ENCODE peak calls at places on chromosomes 7 and 10, in seven cellular contexts. O is thoracic aorta; H is aorta; E is AG04450; I is psoas muscle; J is HepG2; B is CD8-positive, alpha-beta memory T cell. W is an unnamed sample. For H3K27me3, the result is how much of the 10 kb centered on the place peaks cover.

GRCh38 chr7:24441331-24442059 is 131.8 kb upstream of the PALS2 start:
- DNase-seq in O (no peak), H (no peak), E (no peak), I (no peak), J (no peak), B (no peak), W (no peak)

GRCh38 chr7:34762769-34763168 is 104.8 kb downstream of the NPSR1 start:
- DNase-seq in O (no peak), H (no peak), E (no peak), I (no peak), J (no peak), B (no peak), W (no peak)

GRCh38 chr7:155804897-155805825 is 7.1 kb downstream of the SHH start:
- DNase-seq in O (no peak), H (peak), E (no peak), I (no peak), J (no peak), B (no peak), W (peak)

GRCh38 chr10:115141254-115141653 is 48.1 kb downstream of the ATRNL1 start:
- DNase-seq in O (no peak), H (no peak), E (no peak), I (no peak), J (no peak), B (no peak), W (no peak)

GRCh38 chr10:98417973-98418372 is 3.0 kb upstream of the PYROXD2 start:
- DNase-seq in O (no peak), H (no peak), E (no peak), I (no peak), J (no peak), B (no peak), W (no peak)

GRCh38 chr7:874036-874749 is 2.2 kb upstream of the GET4 start:
- DNase-seq in O (no peak), H (no peak), E (no peak), I (no peak), J (no peak), B (no peak), W (no peak)

GRCh38 chr10:14241196-14241595 is 89.5 kb downstream of the FRMD4A start:
- DNase-seq in O (no peak), H (no peak), E (no peak), I (no peak), J (no peak), B (no peak), W (no peak)

GRCh38 chr7:139118803-139119485 is 9.4 kb upstream of the ZC3HAV1 start:
- DNase-seq in O (no peak), H (no peak), E (no peak), I (no peak), J (no peak), B (no peak), W (peak)

GRCh38 chr10:116838143-116838725 is 11.1 kb upstream of the ENO4 start:
- DNase-seq in O (no peak), H (no peak), E (no peak), I (no peak), J (peak), B (no peak), W (no peak)

GRCh38 chr10:70619271-70620019 is 16.9 kb upstream of the PRF1 start:
- DNase-seq in O (no peak), H (no peak), E (no peak), I (no peak), J (no peak), B (no peak), W (no peak)

GRCh38 chr7:132577206-132578049 is 1.2 kb upstream of the PLXNA4 start:
- DNase-seq in O (peak), H (peak), E (no peak), I (peak), J (no peak), B (no peak), W (no peak)

GRCh38 chr10:80684217-80684616 is 146.5 kb downstream of the SH2D4B start:
- DNase-seq in O (no peak), H (no peak), E (no peak), I (no peak), J (no peak), B (no peak), W (no peak)

GRCh38 chr7:107809179-107809578 is 6.2 kb upstream of the SLC26A3 start:
- DNase-seq in O (no peak), H (no peak), E (no peak), I (no peak), J (no peak), B (no peak), W (no peak)

GRCh38 chr10:90222372-90222771 is 521.0 kb downstream of the KIF20B start:
- DNase-seq in O (no peak), H (no peak), E (peak), I (no peak), J (no peak), B (no peak), W (no peak)

GRCh38 chr10:48549236-48549635 is 55.6 kb downstream of the ARHGAP22 start:
- DNase-seq in O (no peak), H (no peak), E (no peak), I (no peak), J (no peak), B (no peak), W (no peak)

GRCh38 chr7:47191876-47192291 is 390.0 kb downstream of the TNS3 start:
- DNase-seq in O (no peak), H (peak), E (no peak), I (no peak), J (peak), B (no peak), W (no peak)

GRCh38 chr7:127393370-127394058 is 1.0 kb upstream of the ZNF800 start:
- DNase-seq in O (no peak), H (no peak), E (no peak), I (peak), J (no peak), B (no peak), W (no peak)

GRCh38 chr7:20330797-20331230 is at the start of gene ITGB8:
- DNase-seq in O (no peak), H (no peak), E (no peak), I (peak), J (no peak), B (no peak), W (no peak)

GRCh38 chr10:118694848-118695247 is 59.9 kb downstream of the CACUL1 start:
- DNase-seq in O (no peak), H (no peak), E (peak), I (no peak), J (no peak), B (no peak), W (no peak)

GRCh38 chr10:50987934-50988333 is 86.4 kb upstream of the PRKG1 start:
- DNase-seq in O (no peak), H (no peak), E (no peak), I (no peak), J (no peak), B (no peak), W (no peak)

GRCh38 chr10:50992356-50992866 is 81.9 kb upstream of the PRKG1 start:
- DNase-seq in O (no peak), H (peak), E (no peak), I (peak), J (no peak), B (no peak), W (no peak)

GRCh38 chr10:50991496-50992355 is 82.6 kb upstream of the PRKG1 start:
- DNase-seq in O (no peak), H (peak), E (no peak), I (peak), J (no peak), B (no peak), W (no peak)

GRCh38 chr10:50990568-50991495 is 83.5 kb upstream of the PRKG1 start:
- DNase-seq in O (peak), H (peak), E (peak), I (peak), J (no peak), B (no peak), W (no peak)

GRCh38 chr10:50988792-50989191 is 85.5 kb upstream of the PRKG1 start:
- DNase-seq in O (no peak), H (no peak), E (no peak), I (no peak), J (no peak), B (no peak), W (no peak)
- H3K27me3 ChIP-seq in O (under half), H (under half), E (under half), I (under half), J (under half), B (under half), W (under half)

DNA sequence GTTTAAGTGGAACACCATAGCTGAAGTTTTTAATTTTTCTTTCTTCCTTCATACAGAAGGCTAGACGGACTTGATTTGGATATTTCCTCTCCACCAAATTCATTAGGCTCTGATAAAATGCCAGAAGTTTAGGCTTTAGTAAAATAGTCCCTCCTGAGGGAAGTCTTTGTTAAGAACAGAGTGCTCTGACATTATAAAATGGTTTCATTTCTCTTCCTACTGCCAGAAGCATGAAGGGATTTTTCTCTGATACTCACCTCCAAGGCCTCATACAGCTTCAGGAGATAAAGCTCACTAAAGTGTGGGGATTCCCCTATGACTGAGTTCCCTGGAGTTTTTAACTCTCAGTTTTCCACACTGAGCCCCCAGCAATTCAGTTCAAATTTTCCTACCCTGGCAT is 1489.6 kb downstream of the REEP3 start:
- DNase-seq in O (no peak), H (no peak), E (no peak), I (no peak), J (no peak), B (no peak), W (no peak)
- H3K4me3 ChIP-seq in O (no peak), H (no peak), E (no peak), I (no peak), J (no peak), B (no peak), W (no peak)

GRCh38 chr7:157791666-157792065 is 454.9 kb downstream of the DNAJB6 start:
- DNase-seq in O (no peak), H (no peak), E (no peak), I (no peak), J (no peak), B (no peak), W (no peak)
- H3K27me3 ChIP-seq in O (under half), H (under half), E (under half), I (under half), J (under half), B (under half), W (under half)

GRCh38 chr7:29375641-29376562 is 181.3 kb downstream of the CHN2 start:
- DNase-seq in O (no peak), H (no peak), E (no peak), I (no peak), J (peak), B (no peak), W (no peak)
- H3K4me3 ChIP-seq in O (no peak), H (no peak), E (no peak), I (no peak), J (no peak), B (no peak), W (no peak)

DNA sequence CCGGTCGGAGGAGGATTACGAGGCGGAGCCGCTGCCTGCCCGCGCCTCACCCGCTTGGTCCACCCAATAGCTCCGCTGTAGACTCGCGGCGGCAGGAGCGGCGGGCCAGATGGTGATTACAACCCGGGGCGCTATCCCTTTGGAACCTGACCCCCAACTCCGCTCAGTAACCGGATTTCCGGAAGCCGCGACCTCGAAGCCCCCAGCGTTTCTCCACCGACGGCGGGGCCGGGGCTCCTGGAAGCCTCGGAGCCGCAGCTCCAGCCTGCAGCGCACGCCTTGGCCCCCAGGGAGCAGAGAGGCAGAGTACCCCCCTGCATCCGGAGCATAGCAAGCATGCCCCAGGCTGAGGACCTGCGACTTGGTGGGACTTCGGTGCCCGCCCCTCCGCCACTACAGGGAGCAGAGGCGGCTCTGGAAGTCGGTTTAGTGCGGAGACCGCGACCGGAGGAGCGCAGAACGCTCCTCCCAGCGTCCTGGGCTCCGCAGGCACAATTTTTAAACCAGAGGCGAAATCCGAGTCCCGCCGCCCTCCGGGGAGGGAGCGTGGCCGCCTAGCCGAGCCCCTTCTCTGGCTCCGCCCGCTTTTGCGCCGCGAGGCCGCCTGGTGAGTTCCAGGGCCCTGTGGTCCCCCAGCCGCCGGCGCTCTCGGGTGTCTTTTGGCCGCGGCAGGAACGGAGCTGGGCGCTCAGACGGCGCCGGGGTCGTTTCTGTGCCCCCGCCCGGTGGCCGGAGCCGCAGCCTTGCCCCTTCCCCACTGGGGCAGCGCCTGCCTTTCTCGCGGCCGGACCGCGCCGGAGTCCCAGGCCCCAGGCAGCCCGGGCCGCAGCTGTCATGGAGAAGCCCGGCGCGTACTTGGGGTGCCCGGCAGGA is 28.2 kb upstream of the BMS1 start:
- DNase-seq in O (no peak), H (peak), E (no peak), I (peak), J (no peak), B (no peak), W (peak)
- H3K27me3 ChIP-seq in O (under half), H (under half), E (under half), I (under half), J (under half), B (under half), W (under half)

DNA sequence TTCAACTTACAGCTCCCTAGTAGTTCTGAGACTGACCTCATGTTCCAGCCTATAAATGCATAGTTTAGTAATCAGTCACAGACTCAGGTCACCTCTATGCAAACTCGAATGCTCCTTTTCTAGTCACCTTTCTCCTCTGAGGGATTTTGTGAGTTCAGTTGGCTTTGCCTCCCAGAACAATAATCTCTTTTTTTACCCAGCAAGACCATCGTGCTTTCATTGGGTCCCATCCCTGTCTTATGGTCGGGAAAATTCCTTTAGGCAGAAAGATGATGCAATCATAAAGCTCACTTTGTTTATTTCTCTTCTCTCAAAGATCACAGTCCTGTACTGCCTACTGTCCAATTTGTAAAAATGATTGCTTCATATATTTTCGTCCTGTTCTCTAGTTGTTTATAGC is 38.4 kb downstream of the TWIST1 start:
- DNase-seq in O (no peak), H (no peak), E (no peak), I (no peak), J (no peak), B (no peak), W (no peak)
- H3K4me3 ChIP-seq in O (no peak), H (no peak), E (no peak), I (no peak), J (no peak), B (no peak), W (no peak)